ENCODE peak calls at places on chromosomes 13 and 19, in seven cellular contexts. M, A, J, P, H, I and T are unnamed samples.

GRCh38 chr19:39078436-39079200 is 5.5 kb upstream of the ACP7 start:
- DNase-seq in M (peak), A (no peak), J (no peak), P (peak), H (no peak), I (peak), T (peak)

GRCh38 chr13:112455476-112456059 is 79.4 kb downstream of the SPACA7 start:
- DNase-seq in M (no peak), A (no peak), J (no peak), P (no peak), H (no peak), I (no peak), T (no peak)

GRCh38 chr19:40751065-40751923 is at the start of gene SNRPA:
- DNase-seq in M (peak), A (peak), J (peak), P (peak), H (peak), I (peak), T (peak)

GRCh38 chr13:98503175-98504028 is 73.5 kb downstream of the STK24 start:
- DNase-seq in M (no peak), A (no peak), J (no peak), P (no peak), H (no peak), I (no peak), T (no peak)

GRCh38 chr19:50562329-50562728 is 5.9 kb downstream of the LRRC4B start:
- DNase-seq in M (no peak), A (no peak), J (no peak), P (no peak), H (no peak), I (no peak), T (no peak)

GRCh38 chr19:42658148-42658547 is 63.4 kb upstream of the CEACAM8 start:
- DNase-seq in M (no peak), A (no peak), J (no peak), P (peak), H (no peak), I (peak), T (no peak)

GRCh38 chr19:34985249-34986022 is 14.7 kb upstream of the GRAMD1A start:
- DNase-seq in M (peak), A (peak), J (no peak), P (peak), H (no peak), I (peak), T (no peak)

GRCh38 chr13:100131863-100132574 is 43.1 kb downstream of the PCCA start:
- DNase-seq in M (peak), A (peak), J (no peak), P (peak), H (no peak), I (peak), T (peak)

GRCh38 chr13:50222569-50223332 is 207.5 kb downstream of the KCNRG start:
- DNase-seq in M (peak), A (no peak), J (no peak), P (peak), H (no peak), I (peak), T (no peak)

GRCh38 chr13:79837741-79838450 is 356.9 kb downstream of the NDFIP2 start:
- DNase-seq in M (peak), A (no peak), J (no peak), P (peak), H (no peak), I (peak), T (no peak)

GRCh38 chr19:19096641-19097627 is 33.1 kb downstream of the SLC25A42 start:
- DNase-seq in M (no peak), A (no peak), J (no peak), P (no peak), H (no peak), I (no peak), T (no peak)

GRCh38 chr13:30157616-30157993 is 149.7 kb downstream of the KATNAL1 start:
- DNase-seq in M (no peak), A (no peak), J (no peak), P (no peak), H (peak), I (no peak), T (no peak)

GRCh38 chr13:48708764-48709163 is 55.0 kb downstream of the CYSLTR2 start:
- DNase-seq in M (no peak), A (no peak), J (no peak), P (no peak), H (no peak), I (no peak), T (no peak)

GRCh38 chr13:45198041-45198440 is 2.8 kb downstream of the KCTD4 start:
- DNase-seq in M (no peak), A (no peak), J (no peak), P (no peak), H (no peak), I (no peak), T (no peak)

GRCh38 chr13:69591437-69591836 is 516.2 kb upstream of the ATXN8OS start:
- DNase-seq in M (no peak), A (no peak), J (no peak), P (no peak), H (no peak), I (no peak), T (no peak)

GRCh38 chr19:38841180-38841766 is 8.5 kb downstream of the HNRNPL start:
- DNase-seq in M (no peak), A (no peak), J (no peak), P (no peak), H (no peak), I (no peak), T (no peak)

GRCh38 chr19:46634045-46634655 is 1.9 kb downstream of the GNG8 start:
- DNase-seq in M (peak), A (peak), J (peak), P (peak), H (peak), I (peak), T (peak)

GRCh38 chr13:47603365-47603764 is 397.7 kb downstream of the SUCLA2 start:
- DNase-seq in M (no peak), A (no peak), J (no peak), P (no peak), H (no peak), I (no peak), T (no peak)

GRCh38 chr19:13865243-13865577 is 11.7 kb upstream of the NANOS3 start:
- DNase-seq in M (no peak), A (no peak), J (no peak), P (no peak), H (no peak), I (no peak), T (no peak)